ENCODE peak calls at places on chromosome 12, in six cellular contexts. U is GM13977, B is HFF-Myc, I is psoas muscle, C is NCI-H345, X is HS-5. Y is an unnamed sample.

GRCh38 chr12:122935318-122935717 is 30.9 kb downstream of the ABCB9 start:
- DNase-seq in C (no peak), B (no peak), U (no peak), I (no peak), X (no peak), Y (no peak)

GRCh38 chr12:116050266-116050665 is 227.2 kb downstream of the MED13L start:
- DNase-seq in C (no peak), U (no peak), I (no peak), B (no peak), X (no peak), Y (no peak)

GRCh38 chr12:102474438-102475064 is 5.8 kb downstream of the IGF1 start:
- DNase-seq in B (no peak), I (no peak), C (peak), U (no peak), X (no peak), Y (no peak)

GRCh38 chr12:76762556-76762955 is 1.4 kb upstream of the ZDHHC17 start:
- DNase-seq in C (no peak), I (no peak), X (no peak), B (no peak), U (no peak), Y (no peak)

GRCh38 chr12:92170050-92170449 is 24.4 kb upstream of the BTG1 start:
- DNase-seq in C (no peak), U (no peak), I (no peak), X (no peak), B (no peak), Y (no peak)

GRCh38 chr12:94799136-94799535 is 148.8 kb upstream of the TMCC3 start:
- DNase-seq in B (no peak), X (no peak), I (no peak), U (no peak), C (no peak), Y (no peak)

GRCh38 chr12:27525373-27525772 is 1.4 kb downstream of the PPFIBP1 start:
- DNase-seq in U (no peak), X (peak), I (no peak), B (no peak), C (no peak), Y (no peak)

GRCh38 chr12:64010069-64010686 is 165.7 kb downstream of the SRGAP1 start:
- DNase-seq in U (no peak), C (no peak), X (no peak), I (no peak), B (no peak), Y (no peak)

GRCh38 chr12:123489580-123489979 is 31.6 kb downstream of the SNRNP35 start:
- DNase-seq in U (no peak), B (no peak), C (no peak), X (no peak), I (no peak), Y (no peak)

GRCh38 chr12:124442772-124443445 is 124.5 kb downstream of the NCOR2 start:
- DNase-seq in U (no peak), C (no peak), X (no peak), I (no peak), B (no peak), Y (no peak)

GRCh38 chr12:47863985-47864384 is 40.8 kb downstream of the VDR start:
- DNase-seq in U (no peak), B (no peak), X (no peak), I (no peak), C (no peak), Y (no peak)

GRCh38 chr12:118103231-118103600 is 595 bp downstream of the VSIG10 start:
- DNase-seq in I (peak), B (no peak), U (no peak), C (peak), X (no peak), Y (peak)